ENCODE peak calls at places on chromosome 11, in seven cellular contexts. Y is H4; P is ACHN; J is central memory CD4-positive, alpha-beta T cell; I is GM13977; M is NCI-H2171; U is T-helper 2 cell. Z is an unnamed sample.
A peak's percentile ranks its signal among the peaks of the same experiment; 100 is the strongest.

GRCh38 chr11:116309446-116309845 is 463.3 kb downstream of the BUD13 start:
- DNase-seq in Y (no peak), P (peak; percentile 11), J (no peak), I (no peak), M (no peak), U (no peak), Z (no peak)

GRCh38 chr11:96091476-96091875 is 167.6 kb upstream of the MTMR2 start:
- DNase-seq in Y (no peak), P (no peak), J (peak; percentile 30), I (no peak), M (no peak), U (no peak), Z (no peak)

GRCh38 chr11:41281131-41281742 is 178.2 kb downstream of the LRRC4C start:
- DNase-seq in Y (peak; percentile 11), P (peak; percentile 66), J (no peak), I (no peak), M (no peak), U (no peak), Z (peak; percentile 3)

GRCh38 chr11:106021181-106021966 is 666 bp downstream of the MSANTD4 start:
- DNase-seq in Y (no peak), P (peak; percentile 13), J (no peak), I (no peak), M (no peak), U (no peak), Z (peak; percentile 13)

GRCh38 chr11:74689666-74690065 is 41.6 kb downstream of the CHRDL2 start:
- DNase-seq in Y (no peak), P (no peak), J (no peak), I (no peak), M (no peak), U (no peak), Z (peak; percentile 46)

GRCh38 chr11:9260182-9261146 is 4.7 kb downstream of the DENND5A start:
- DNase-seq in Y (no peak), P (no peak), J (peak; percentile 15), I (no peak), M (no peak), U (no peak), Z (no peak)

GRCh38 chr11:75245356-75246005 is 4.9 kb downstream of the TPBGL start:
- DNase-seq in Y (no peak), P (no peak), J (no peak), I (no peak), M (no peak), U (no peak), Z (no peak)

GRCh38 chr11:76152741-76153608 is 53.3 kb downstream of the WNT11 start:
- DNase-seq in Y (no peak), P (no peak), J (no peak), I (peak; percentile 71), M (no peak), U (no peak), Z (no peak)

GRCh38 chr11:80320765-80321164 is 879.9 kb upstream of the TENM4 start:
- DNase-seq in Y (peak; percentile 13), P (peak; percentile 2), J (no peak), I (no peak), M (no peak), U (no peak), Z (no peak)

GRCh38 chr11:64718084-64718779 is 4.8 kb downstream of the NRXN2 start:
- DNase-seq in Y (no peak), P (no peak), J (no peak), I (no peak), M (no peak), U (no peak), Z (no peak)

GRCh38 chr11:112024178-112024777 is 930 bp upstream of the DLAT start:
- DNase-seq in Y (no peak), P (no peak), J (peak; percentile 10), I (peak; percentile 45), M (no peak), U (no peak), Z (no peak)

GRCh38 chr11:77031599-77031998 is 2.6 kb upstream of the B3GNT6 start:
- DNase-seq in Y (no peak), P (no peak), J (no peak), I (no peak), M (no peak), U (no peak), Z (no peak)

GRCh38 chr11:44104472-44105294 is 9.2 kb downstream of the EXT2 start:
- DNase-seq in Y (no peak), P (peak; percentile 16), J (no peak), I (no peak), M (no peak), U (no peak), Z (no peak)

GRCh38 chr11:94876645-94877445 is 96.5 kb downstream of the CWC15 start:
- DNase-seq in Y (peak; percentile 96), P (peak; percentile 89), J (no peak), I (peak; percentile 79), M (no peak), U (no peak), Z (peak; percentile 88)